ENCODE peak calls at places on chromosomes 7 and 10, in six cellular contexts. V is Right ventricle myocardium superior, I is GM03348, R is esophagus squamous epithelium, Z is ELF-1, U is hepatic stellate cell. W is an unnamed sample.

GRCh38 chr10:78844956-78845355 is 223.8 kb upstream of the ZMIZ1 start:
- DNase-seq in V (no peak), I (no peak), R (no peak), Z (no peak), U (no peak), W (no peak)

GRCh38 chr7:151686826-151687225 is 167.1 kb upstream of the RHEB start:
- DNase-seq in V (no peak), I (no peak), R (no peak), Z (no peak), U (no peak), W (no peak)

GRCh38 chr7:147048864-147049263 is 932.3 kb downstream of the CNTNAP2 start:
- DNase-seq in V (no peak), I (no peak), R (no peak), Z (no peak), U (no peak), W (no peak)

GRCh38 chr7:159093351-159093971 is 51.2 kb downstream of the VIPR2 start:
- DNase-seq in V (peak; percentile 44), I (no peak), R (no peak), Z (no peak), U (no peak), W (no peak)

GRCh38 chr10:34731885-34732701 is 83.0 kb downstream of the PARD3 start:
- DNase-seq in V (no peak), I (peak; percentile 55), R (no peak), Z (no peak), U (peak; percentile 28), W (no peak)

GRCh38 chr7:2403718-2404648 is 572 bp downstream of the CHST12 start:
- DNase-seq in V (peak; percentile 64), I (peak; percentile 75), R (no peak), Z (peak; percentile 59), U (peak; percentile 79), W (no peak)

GRCh38 chr10:79984851-79985250 is 35.9 kb upstream of the SFTPD start:
- DNase-seq in V (no peak), I (no peak), R (no peak), Z (no peak), U (no peak), W (no peak)

GRCh38 chr7:5424689-5425506 is 1.3 kb upstream of the TNRC18 start:
- DNase-seq in V (peak; percentile 83), I (peak; percentile 69), R (no peak), Z (peak; percentile 62), U (peak; percentile 44), W (no peak)

GRCh38 chr10:13987472-13987871 is 343.3 kb downstream of the FRMD4A start:
- DNase-seq in V (no peak), I (peak; percentile 68), R (no peak), Z (no peak), U (peak; percentile 68), W (no peak)

GRCh38 chr10:93437000-93437945 is 44.9 kb downstream of the MYOF start:
- DNase-seq in V (peak; percentile 74), I (peak; percentile 85), R (no peak), Z (peak; percentile 74), U (peak; percentile 79), W (no peak)

GRCh38 chr7:107854989-107855388 is 36.0 kb upstream of the DLD start:
- DNase-seq in V (no peak), I (no peak), R (no peak), Z (no peak), U (no peak), W (no peak)

GRCh38 chr10:123637326-123637880 is 28.8 kb upstream of the GPR26 start:
- DNase-seq in V (no peak), I (peak; percentile 54), R (no peak), Z (no peak), U (no peak), W (no peak)

GRCh38 chr7:73515184-73515583 is 6.9 kb downstream of the BAZ1B start:
- DNase-seq in V (no peak), I (no peak), R (no peak), Z (peak; percentile 9), U (no peak), W (no peak)

GRCh38 chr10:34814228-34815173 is 595 bp downstream of the PARD3 start:
- DNase-seq in V (peak; percentile 68), I (peak; percentile 85), R (no peak), Z (peak; percentile 72), U (peak; percentile 58), W (no peak)

GRCh38 chr10:100038561-100039071 is 28.9 kb upstream of the DNMBP start:
- DNase-seq in V (no peak), I (no peak), R (no peak), Z (no peak), U (no peak), W (no peak)

GRCh38 chr7:32564542-32564941 is 69.3 kb downstream of the AVL9 start:
- DNase-seq in V (no peak), I (no peak), R (no peak), Z (no peak), U (peak; percentile 19), W (no peak)

GRCh38 chr10:63583909-63584747 is 62.9 kb downstream of the REEP3 start:
- DNase-seq in V (no peak), I (no peak), R (no peak), Z (no peak), U (no peak), W (no peak)

GRCh38 chr10:19815478-19816419 is 483 bp upstream of the PLXDC2 start:
- DNase-seq in V (peak; percentile 82), I (peak; percentile 42), R (no peak), Z (peak; percentile 82), U (peak; percentile 26), W (no peak)

GRCh38 chr7:24923172-24923865 is 56.7 kb downstream of the OSBPL3 start:
- DNase-seq in V (no peak), I (no peak), R (no peak), Z (no peak), U (no peak), W (no peak)

GRCh38 chr10:44952779-44953231 is 6.8 kb upstream of the RASSF4 start:
- DNase-seq in V (no peak), I (no peak), R (no peak), Z (peak; percentile 89), U (no peak), W (no peak)

GRCh38 chr7:73329861-73330581 is 2.1 kb downstream of the FKBP6 start:
- DNase-seq in V (no peak), I (peak; percentile 21), R (no peak), Z (no peak), U (peak; percentile 41), W (no peak)

GRCh38 chr10:133342942-133343341 is 4.2 kb upstream of the PRAP1 start:
- DNase-seq in V (peak; percentile 6), I (no peak), R (no peak), Z (no peak), U (no peak), W (no peak)

GRCh38 chr10:119630300-119630699 is 20.9 kb upstream of the BAG3 start:
- DNase-seq in V (no peak), I (no peak), R (no peak), Z (no peak), U (no peak), W (no peak)

GRCh38 chr7:16411391-16411790 is 9.9 kb downstream of the CRPPA start:
- DNase-seq in V (no peak), I (no peak), R (no peak), Z (no peak), U (no peak), W (no peak)

GRCh38 chr10:102101152-102101551 is 19.0 kb downstream of the LDB1 start:
- DNase-seq in V (no peak), I (no peak), R (no peak), Z (no peak), U (no peak), W (no peak)

GRCh38 chr10:28587970-28588290 is 55.0 kb downstream of the WAC start:
- DNase-seq in V (no peak), I (peak; percentile 34), R (no peak), Z (no peak), U (no peak), W (no peak)

GRCh38 chr7:24842449-24843241 is 85.4 kb upstream of the GSDME start:
- DNase-seq in V (no peak), I (no peak), R (no peak), Z (no peak), U (no peak), W (no peak)

GRCh38 chr7:154804449-154804848 is 198.5 kb downstream of the PAXIP1 start:
- DNase-seq in V (no peak), I (no peak), R (no peak), Z (no peak), U (no peak), W (no peak)

GRCh38 chr10:33258951-33259350 is 75.5 kb downstream of the NRP1 start:
- DNase-seq in V (no peak), I (no peak), R (no peak), Z (peak; percentile 62), U (peak; percentile 63), W (no peak)

GRCh38 chr7:88789480-88790064 is 6.0 kb downstream of the TEX47 start:
- DNase-seq in V (no peak), I (peak; percentile 17), R (no peak), Z (no peak), U (no peak), W (no peak)